ENCODE peak calls at places on chromosomes 12 and 14, in nine cellular contexts. S, M, I, E, Z, W, O, T and V are unnamed samples.

GRCh38 chr12:12520278-12520677 is 42.4 kb downstream of the DUSP16 start:
- DNase-seq in I (no peak), M (no peak), Z (no peak), W (no peak), E (no peak), S (no peak), O (no peak), T (no peak), V (no peak)

GRCh38 chr14:35858521-35859209 is 32.5 kb downstream of the BRMS1L start:
- DNase-seq in I (no peak), Z (no peak), W (no peak), E (peak; percentile 51), M (no peak), T (no peak), S (no peak), O (no peak), V (no peak)

GRCh38 chr12:123903301-123904065 is 69.1 kb downstream of the CCDC92 start:
- DNase-seq in I (no peak), Z (no peak), E (no peak), S (no peak), T (no peak), O (no peak), M (no peak), W (no peak), V (no peak)

GRCh38 chr14:55160989-55161388 is 30.4 kb downstream of the DLGAP5 start:
- DNase-seq in S (peak; percentile 61), I (no peak), T (no peak), Z (no peak), O (peak; percentile 72), M (no peak), E (peak; percentile 41), W (no peak), V (peak; percentile 7)

GRCh38 chr12:26712892-26713291 is 120.1 kb downstream of the ITPR2 start:
- DNase-seq in O (no peak), W (no peak), S (no peak), I (no peak), M (no peak), T (no peak), Z (no peak), E (no peak), V (no peak)

GRCh38 chr12:106409898-106410297 is 52.4 kb downstream of the POLR3B start:
- DNase-seq in O (no peak), T (no peak), Z (no peak), W (no peak), E (no peak), M (no peak), I (no peak), S (no peak), V (no peak)

GRCh38 chr14:65479386-65479785 is 66.9 kb downstream of the FUT8 start:
- DNase-seq in M (no peak), Z (no peak), E (no peak), S (no peak), W (no peak), T (no peak), I (no peak), O (no peak), V (no peak)

GRCh38 chr12:59059401-59059935 is 139.2 kb upstream of the LRIG3 start:
- DNase-seq in Z (no peak), S (no peak), I (no peak), O (no peak), E (no peak), M (no peak), W (no peak), T (no peak), V (no peak)

GRCh38 chr12:129531004-129531403 is 372.8 kb downstream of the TMEM132D start:
- DNase-seq in M (no peak), Z (no peak), S (no peak), W (no peak), T (no peak), E (no peak), O (peak; percentile 65), I (no peak), V (no peak)

GRCh38 chr14:85527006-85527405 is 2.9 kb upstream of the FLRT2 start:
- DNase-seq in I (no peak), M (no peak), S (no peak), Z (no peak), E (peak; percentile 76), O (no peak), W (no peak), T (no peak), V (no peak)

GRCh38 chr12:92603741-92604432 is 98.9 kb upstream of the PLEKHG7 start:
- DNase-seq in E (no peak), S (no peak), Z (no peak), W (no peak), O (no peak), I (no peak), M (no peak), T (no peak), V (no peak)

GRCh38 chr12:1638167-1638566 is 9.1 kb downstream of the WNT5B start:
- DNase-seq in M (no peak), S (peak; percentile 77), O (no peak), I (no peak), T (no peak), Z (no peak), W (no peak), E (no peak), V (no peak)

GRCh38 chr14:60245316-60246177 is 3.5 kb upstream of the PPM1A start:
- DNase-seq in E (no peak), O (no peak), I (no peak), S (no peak), Z (no peak), M (no peak), W (no peak), T (no peak), V (no peak)

GRCh38 chr14:99570542-99571302 is 33.3 kb downstream of the CCDC85C start:
- DNase-seq in S (no peak), T (no peak), I (no peak), O (no peak), E (no peak), W (no peak), M (no peak), Z (no peak), V (no peak)

GRCh38 chr12:94110258-94110657 is 38.1 kb upstream of the PLXNC1 start:
- DNase-seq in E (no peak), M (no peak), S (no peak), T (no peak), W (no peak), Z (no peak), O (no peak), I (no peak), V (no peak)